ENCODE peak calls at places on chromosomes 3 and 15, in ten cellular contexts. One of them, this sample, is unnamed.

GRCh38 chr3:175713263-175713662 is 854.1 kb downstream of the NAALADL2 start:
- DNase-seq in GM23338: no peak
- DNase-seq in right lobe of liver: no peak
- DNase-seq in hippocampal formation: no peak
- DNase-seq in natural killer cell: no peak
- DNase-seq in breast epithelium: no peak
- DNase-seq in A673: no peak
- DNase-seq in activated naive CD4-positive, alpha-beta T cell treated with Interleukin-2 at 50 U/mL for 16 hours: no peak
- DNase-seq in HCEC 1CT: no peak
- DNase-seq in islet precursor cell: no peak
- DNase-seq in this sample: no peak

GRCh38 chr3:187759601-187760000 is 14.3 kb upstream of the BCL6 start:
- DNase-seq in islet precursor cell: no peak
- DNase-seq in breast epithelium: no peak
- DNase-seq in GM23338: no peak
- DNase-seq in natural killer cell: no peak
- DNase-seq in activated naive CD4-positive, alpha-beta T cell treated with Interleukin-2 at 50 U/mL for 16 hours: no peak
- DNase-seq in HCEC 1CT: no peak
- DNase-seq in right lobe of liver: no peak
- DNase-seq in hippocampal formation: no peak
- DNase-seq in A673: no peak
- DNase-seq in this sample: no peak

GRCh38 chr3:188749010-188749617 is 422.7 kb upstream of the TPRG1 start:
- DNase-seq in breast epithelium: no peak
- DNase-seq in islet precursor cell: no peak
- DNase-seq in GM23338: peak; percentile 89
- DNase-seq in A673: peak; percentile 48
- DNase-seq in natural killer cell: peak; percentile 25
- DNase-seq in hippocampal formation: no peak
- DNase-seq in right lobe of liver: no peak
- DNase-seq in HCEC 1CT: peak; percentile 15
- DNase-seq in activated naive CD4-positive, alpha-beta T cell treated with Interleukin-2 at 50 U/mL for 16 hours: peak; percentile 55
- DNase-seq in this sample: peak; percentile 43

GRCh38 chr3:152320201-152320617 is 51.5 kb downstream of the MBNL1 start:
- DNase-seq in hippocampal formation: no peak
- DNase-seq in islet precursor cell: no peak
- DNase-seq in natural killer cell: no peak
- DNase-seq in activated naive CD4-positive, alpha-beta T cell treated with Interleukin-2 at 50 U/mL for 16 hours: no peak
- DNase-seq in A673: peak; percentile 75
- DNase-seq in right lobe of liver: no peak
- DNase-seq in HCEC 1CT: peak; percentile 34
- DNase-seq in GM23338: no peak
- DNase-seq in breast epithelium: no peak
- DNase-seq in this sample: no peak

GRCh38 chr15:90930861-90931629 is 1.3 kb downstream of the HDDC3 start:
- DNase-seq in HCEC 1CT: no peak
- DNase-seq in islet precursor cell: no peak
- DNase-seq in activated naive CD4-positive, alpha-beta T cell treated with Interleukin-2 at 50 U/mL for 16 hours: no peak
- DNase-seq in breast epithelium: no peak
- DNase-seq in A673: no peak
- DNase-seq in natural killer cell: no peak
- DNase-seq in GM23338: no peak
- DNase-seq in right lobe of liver: no peak
- DNase-seq in hippocampal formation: no peak
- DNase-seq in this sample: peak; percentile 42

GRCh38 chr15:41153733-41154132 is 37.7 kb upstream of the INO80 start:
- DNase-seq in hippocampal formation: no peak
- DNase-seq in islet precursor cell: no peak
- DNase-seq in right lobe of liver: no peak
- DNase-seq in natural killer cell: no peak
- DNase-seq in HCEC 1CT: no peak
- DNase-seq in A673: no peak
- DNase-seq in GM23338: no peak
- DNase-seq in activated naive CD4-positive, alpha-beta T cell treated with Interleukin-2 at 50 U/mL for 16 hours: no peak
- DNase-seq in breast epithelium: no peak
- DNase-seq in this sample: no peak

GRCh38 chr3:159775372-159775961 is 213.2 kb upstream of the IL12A start:
- DNase-seq in A673: peak; percentile 77
- DNase-seq in natural killer cell: no peak
- DNase-seq in activated naive CD4-positive, alpha-beta T cell treated with Interleukin-2 at 50 U/mL for 16 hours: no peak
- DNase-seq in GM23338: peak; percentile 62
- DNase-seq in right lobe of liver: no peak
- DNase-seq in HCEC 1CT: peak; percentile 93
- DNase-seq in islet precursor cell: peak; percentile 65
- DNase-seq in hippocampal formation: peak; percentile 83
- DNase-seq in breast epithelium: no peak
- DNase-seq in this sample: no peak

GRCh38 chr15:89912145-89912673 is 543 bp downstream of the ARPIN start:
- DNase-seq in HCEC 1CT: no peak
- DNase-seq in islet precursor cell: peak; percentile 75
- DNase-seq in natural killer cell: no peak
- DNase-seq in A673: no peak
- DNase-seq in breast epithelium: no peak
- DNase-seq in GM23338: peak; percentile 46
- DNase-seq in activated naive CD4-positive, alpha-beta T cell treated with Interleukin-2 at 50 U/mL for 16 hours: no peak
- DNase-seq in right lobe of liver: peak; percentile 55
- DNase-seq in hippocampal formation: peak; percentile 36
- DNase-seq in this sample: peak; percentile 41

GRCh38 chr3:24360946-24361345 is 133.7 kb downstream of the THRB start:
- DNase-seq in natural killer cell: no peak
- DNase-seq in hippocampal formation: no peak
- DNase-seq in activated naive CD4-positive, alpha-beta T cell treated with Interleukin-2 at 50 U/mL for 16 hours: no peak
- DNase-seq in breast epithelium: no peak
- DNase-seq in HCEC 1CT: no peak
- DNase-seq in right lobe of liver: no peak
- DNase-seq in islet precursor cell: no peak
- DNase-seq in A673: no peak
- DNase-seq in GM23338: no peak
- DNase-seq in this sample: no peak

GRCh38 chr15:58318517-58318916 is 113.3 kb upstream of the LIPC start:
- DNase-seq in breast epithelium: no peak
- DNase-seq in islet precursor cell: no peak
- DNase-seq in right lobe of liver: no peak
- DNase-seq in activated naive CD4-positive, alpha-beta T cell treated with Interleukin-2 at 50 U/mL for 16 hours: no peak
- DNase-seq in GM23338: no peak
- DNase-seq in hippocampal formation: no peak
- DNase-seq in A673: no peak
- DNase-seq in HCEC 1CT: no peak
- DNase-seq in natural killer cell: no peak
- DNase-seq in this sample: no peak

GRCh38 chr3:169241928-169242751 is 421.4 kb downstream of the MECOM start:
- DNase-seq in natural killer cell: no peak
- DNase-seq in GM23338: peak; percentile 70
- DNase-seq in islet precursor cell: peak; percentile 94
- DNase-seq in right lobe of liver: peak; percentile 21
- DNase-seq in breast epithelium: no peak
- DNase-seq in HCEC 1CT: peak; percentile 44
- DNase-seq in A673: peak; percentile 76
- DNase-seq in activated naive CD4-positive, alpha-beta T cell treated with Interleukin-2 at 50 U/mL for 16 hours: no peak
- DNase-seq in hippocampal formation: no peak
- DNase-seq in this sample: peak; percentile 31

GRCh38 chr3:155026999-155027591 is 53.0 kb upstream of the MME start:
- DNase-seq in GM23338: no peak
- DNase-seq in natural killer cell: no peak
- DNase-seq in HCEC 1CT: peak; percentile 91
- DNase-seq in islet precursor cell: no peak
- DNase-seq in breast epithelium: no peak
- DNase-seq in A673: peak; percentile 82
- DNase-seq in activated naive CD4-positive, alpha-beta T cell treated with Interleukin-2 at 50 U/mL for 16 hours: no peak
- DNase-seq in right lobe of liver: no peak
- DNase-seq in hippocampal formation: no peak
- DNase-seq in this sample: no peak

GRCh38 chr3:119810018-119810435 is 28.1 kb downstream of the NR1I2 start:
- DNase-seq in HCEC 1CT: no peak
- DNase-seq in right lobe of liver: no peak
- DNase-seq in GM23338: peak; percentile 64
- DNase-seq in hippocampal formation: no peak
- DNase-seq in islet precursor cell: no peak
- DNase-seq in A673: peak; percentile 30
- DNase-seq in activated naive CD4-positive, alpha-beta T cell treated with Interleukin-2 at 50 U/mL for 16 hours: peak; percentile 69
- DNase-seq in breast epithelium: no peak
- DNase-seq in natural killer cell: peak; percentile 27
- DNase-seq in this sample: peak; percentile 49

GRCh38 chr15:35618260-35619188 is 72.6 kb upstream of the DPH6 start:
- DNase-seq in natural killer cell: no peak
- DNase-seq in right lobe of liver: no peak
- DNase-seq in activated naive CD4-positive, alpha-beta T cell treated with Interleukin-2 at 50 U/mL for 16 hours: no peak
- DNase-seq in A673: peak; percentile 23
- DNase-seq in HCEC 1CT: no peak
- DNase-seq in GM23338: no peak
- DNase-seq in breast epithelium: no peak
- DNase-seq in islet precursor cell: no peak
- DNase-seq in hippocampal formation: no peak
- DNase-seq in this sample: no peak

GRCh38 chr15:34370643-34371042 is 3.6 kb upstream of the LPCAT4 start:
- DNase-seq in GM23338: no peak
- DNase-seq in right lobe of liver: no peak
- DNase-seq in hippocampal formation: no peak
- DNase-seq in activated naive CD4-positive, alpha-beta T cell treated with Interleukin-2 at 50 U/mL for 16 hours: no peak
- DNase-seq in HCEC 1CT: no peak
- DNase-seq in islet precursor cell: no peak
- DNase-seq in breast epithelium: no peak
- DNase-seq in natural killer cell: no peak
- DNase-seq in A673: no peak
- DNase-seq in this sample: no peak

GRCh38 chr3:112377418-112378071 is 44.6 kb downstream of the CD200 start:
- DNase-seq in GM23338: peak; percentile 38
- DNase-seq in right lobe of liver: no peak
- DNase-seq in HCEC 1CT: peak; percentile 9
- DNase-seq in activated naive CD4-positive, alpha-beta T cell treated with Interleukin-2 at 50 U/mL for 16 hours: no peak
- DNase-seq in hippocampal formation: no peak
- DNase-seq in natural killer cell: no peak
- DNase-seq in islet precursor cell: no peak
- DNase-seq in A673: peak; percentile 60
- DNase-seq in breast epithelium: no peak
- DNase-seq in this sample: no peak

GRCh38 chr3:48418651-48419050 is 11.2 kb downstream of the PLXNB1 start:
- DNase-seq in right lobe of liver: no peak
- DNase-seq in A673: no peak
- DNase-seq in activated naive CD4-positive, alpha-beta T cell treated with Interleukin-2 at 50 U/mL for 16 hours: no peak
- DNase-seq in HCEC 1CT: no peak
- DNase-seq in natural killer cell: no peak
- DNase-seq in hippocampal formation: no peak
- DNase-seq in islet precursor cell: no peak
- DNase-seq in GM23338: no peak
- DNase-seq in breast epithelium: no peak
- DNase-seq in this sample: no peak

GRCh38 chr3:22899441-22899840 is 303.7 kb upstream of the UBE2E2 start:
- DNase-seq in activated naive CD4-positive, alpha-beta T cell treated with Interleukin-2 at 50 U/mL for 16 hours: no peak
- DNase-seq in right lobe of liver: no peak
- DNase-seq in natural killer cell: no peak
- DNase-seq in GM23338: no peak
- DNase-seq in breast epithelium: no peak
- DNase-seq in HCEC 1CT: no peak
- DNase-seq in hippocampal formation: no peak
- DNase-seq in A673: no peak
- DNase-seq in islet precursor cell: no peak
- DNase-seq in this sample: no peak

GRCh38 chr15:46644493-46645481 is 1010.0 kb downstream of the SQOR start:
- DNase-seq in activated naive CD4-positive, alpha-beta T cell treated with Interleukin-2 at 50 U/mL for 16 hours: no peak
- DNase-seq in GM23338: no peak
- DNase-seq in natural killer cell: no peak
- DNase-seq in hippocampal formation: no peak
- DNase-seq in HCEC 1CT: no peak
- DNase-seq in islet precursor cell: no peak
- DNase-seq in right lobe of liver: no peak
- DNase-seq in breast epithelium: no peak
- DNase-seq in A673: no peak
- DNase-seq in this sample: no peak

GRCh38 chr3:25594007-25594502 is 70.7 kb downstream of the TOP2B start:
- DNase-seq in natural killer cell: no peak
- DNase-seq in hippocampal formation: no peak
- DNase-seq in HCEC 1CT: peak; percentile 86
- DNase-seq in breast epithelium: no peak
- DNase-seq in islet precursor cell: peak; percentile 48
- DNase-seq in A673: peak; percentile 83
- DNase-seq in activated naive CD4-positive, alpha-beta T cell treated with Interleukin-2 at 50 U/mL for 16 hours: no peak
- DNase-seq in right lobe of liver: no peak
- DNase-seq in GM23338: peak; percentile 78
- DNase-seq in this sample: no peak

This sample was measured in testis.